ENCODE peak calls at places on chromosomes 13 and 19, in five cellular contexts. One of them, this sample, is unnamed.

GRCh38 chr13:100490692-100491091 is 97.9 kb downstream of the GGACT start:
- DNase-seq in astrocyte: peak; percentile 25
- DNase-seq in K562: no peak
- DNase-seq in GM23248: no peak
- DNase-seq in neural progenitor cell: peak; percentile 43
- DNase-seq in this sample: no peak

GRCh38 chr19:1239796-1240737 is 1.5 kb upstream of the ATP5F1D start:
- DNase-seq in neural progenitor cell: peak; percentile 97
- DNase-seq in GM23248: peak; percentile 97
- DNase-seq in astrocyte: peak; percentile 76
- DNase-seq in K562: peak; percentile 93
- DNase-seq in this sample: peak; percentile 98

GRCh38 chr19:30135358-30135757 is 193.3 kb downstream of the URI1 start:
- DNase-seq in K562: no peak
- DNase-seq in neural progenitor cell: no peak
- DNase-seq in GM23248: no peak
- DNase-seq in astrocyte: no peak
- DNase-seq in this sample: no peak

GRCh38 chr19:58572818-58573657 is at the start of gene MZF1:
- DNase-seq in astrocyte: peak; percentile 100
- DNase-seq in neural progenitor cell: peak; percentile 100
- DNase-seq in GM23248: peak; percentile 100
- DNase-seq in K562: peak; percentile 92
- DNase-seq in this sample: peak; percentile 98

GRCh38 chr13:43116242-43116641 is 92.9 kb downstream of the DNAJC15 start:
- DNase-seq in neural progenitor cell: no peak
- DNase-seq in GM23248: no peak
- DNase-seq in K562: no peak
- DNase-seq in astrocyte: no peak
- DNase-seq in this sample: peak; percentile 78

GRCh38 chr19:49896863-49897621 is at the start of gene IL4I1:
- DNase-seq in neural progenitor cell: no peak
- DNase-seq in astrocyte: peak; percentile 16
- DNase-seq in GM23248: peak; percentile 28
- DNase-seq in K562: no peak
- DNase-seq in this sample: no peak

GRCh38 chr13:50613356-50613831 is 230.1 kb downstream of the DLEU7 start:
- DNase-seq in neural progenitor cell: no peak
- DNase-seq in astrocyte: peak; percentile 26
- DNase-seq in GM23248: peak; percentile 31
- DNase-seq in K562: peak; percentile 66
- DNase-seq in this sample: no peak

GRCh38 chr19:1748703-1749341 is 4.5 kb upstream of the ONECUT3 start:
- DNase-seq in GM23248: no peak
- DNase-seq in K562: no peak
- DNase-seq in astrocyte: no peak
- DNase-seq in neural progenitor cell: no peak
- DNase-seq in this sample: no peak

GRCh38 chr13:38577048-38577447 is 109.8 kb upstream of the FREM2 start:
- DNase-seq in GM23248: peak; percentile 14
- DNase-seq in astrocyte: no peak
- DNase-seq in K562: no peak
- DNase-seq in neural progenitor cell: peak; percentile 32
- DNase-seq in this sample: no peak

GRCh38 chr13:103238441-103238840 is 172.2 kb upstream of the SLC10A2 start:
- DNase-seq in neural progenitor cell: no peak
- DNase-seq in astrocyte: no peak
- DNase-seq in GM23248: no peak
- DNase-seq in K562: no peak
- DNase-seq in this sample: no peak

GRCh38 chr19:29785360-29785759 is 26.4 kb upstream of the CCNE1 start:
- DNase-seq in neural progenitor cell: no peak
- DNase-seq in K562: no peak
- DNase-seq in astrocyte: no peak
- DNase-seq in GM23248: no peak
- DNase-seq in this sample: no peak

GRCh38 chr19:10353793-10354391 is 14.5 kb upstream of the ICAM3 start:
- DNase-seq in neural progenitor cell: peak; percentile 95
- DNase-seq in astrocyte: no peak
- DNase-seq in K562: peak; percentile 89
- DNase-seq in GM23248: peak; percentile 45
- DNase-seq in this sample: peak; percentile 83

GRCh38 chr13:36377822-36378480 is 31.8 kb upstream of the SPART start:
- DNase-seq in neural progenitor cell: no peak
- DNase-seq in astrocyte: peak; percentile 76
- DNase-seq in K562: no peak
- DNase-seq in GM23248: peak; percentile 30
- DNase-seq in this sample: no peak

GRCh38 chr13:49374585-49375290 is 69.1 kb downstream of the CAB39L start:
- DNase-seq in neural progenitor cell: no peak
- DNase-seq in GM23248: peak; percentile 88
- DNase-seq in K562: peak; percentile 7
- DNase-seq in astrocyte: peak; percentile 87
- DNase-seq in this sample: no peak

GRCh38 chr19:799076-799881 is 2.0 kb downstream of the PTBP1 start:
- DNase-seq in K562: peak; percentile 11
- DNase-seq in neural progenitor cell: peak; percentile 79
- DNase-seq in GM23248: peak; percentile 70
- DNase-seq in astrocyte: peak; percentile 51
- DNase-seq in this sample: no peak

GRCh38 chr13:105774739-105775460 is 760.6 kb downstream of the EFNB2 start:
- DNase-seq in astrocyte: peak; percentile 93
- DNase-seq in neural progenitor cell: peak; percentile 31
- DNase-seq in GM23248: no peak
- DNase-seq in K562: no peak
- DNase-seq in this sample: no peak

DNA sequence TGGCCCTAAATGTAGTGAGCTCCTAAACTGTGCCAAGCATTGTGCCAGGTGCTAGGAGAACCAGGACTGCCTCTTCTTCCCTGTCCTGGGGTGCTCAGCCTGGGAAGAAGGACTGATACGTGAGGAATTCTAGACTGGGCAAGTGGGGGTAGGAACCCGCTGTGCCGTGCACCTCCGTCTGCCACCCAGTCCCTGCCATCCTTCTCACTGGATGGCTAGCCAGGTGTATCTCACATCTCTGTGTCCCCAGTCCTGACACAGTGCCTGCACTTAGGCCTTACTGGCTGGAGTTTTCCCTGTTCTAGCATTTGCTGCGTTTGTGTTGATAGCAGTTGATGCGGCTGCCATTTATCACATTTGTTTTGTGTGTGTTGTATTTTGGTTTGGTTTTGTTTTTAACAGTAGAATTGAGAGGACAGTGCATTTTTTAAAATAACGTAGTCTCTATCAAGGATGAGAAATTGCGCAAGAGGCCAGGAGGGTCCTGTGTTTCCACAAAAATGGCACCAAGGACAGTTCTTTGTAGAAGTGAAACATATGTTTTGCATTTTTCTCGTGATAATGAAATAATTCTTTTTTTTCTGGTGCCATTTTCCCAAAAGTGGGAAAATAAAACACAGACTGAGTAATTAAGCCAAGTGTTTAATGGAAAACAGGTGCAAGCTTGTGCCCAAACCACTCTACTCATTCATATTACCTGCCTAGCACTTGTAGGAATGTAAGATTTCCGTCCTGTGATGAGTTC is 4.7 kb upstream of the GPR183 start:
- DNase-seq in neural progenitor cell: no peak
- DNase-seq in K562: no peak
- DNase-seq in GM23248: peak; percentile 67
- DNase-seq in astrocyte: no peak
- DNase-seq in this sample: no peak
- H3K4me2 ChIP-seq in neural progenitor cell: no peak overlapping the region
- H3K4me2 ChIP-seq in K562: no peak overlapping the region
- H3K4me2 ChIP-seq in GM23248: peak overlapping the region; percentile 56
- H3K4me2 ChIP-seq in astrocyte: no peak overlapping the region
- H3K4me2 ChIP-seq in this sample: no peak overlapping the region

GRCh38 chr13:83829800-83830199 is 52.5 kb downstream of the SLITRK1 start:
- DNase-seq in neural progenitor cell: no peak
- DNase-seq in K562: no peak
- DNase-seq in GM23248: no peak
- DNase-seq in astrocyte: no peak
- DNase-seq in this sample: no peak

GRCh38 chr13:83827338-83827737 is 54.9 kb downstream of the SLITRK1 start:
- DNase-seq in GM23248: no peak
- DNase-seq in neural progenitor cell: no peak
- DNase-seq in K562: no peak
- DNase-seq in astrocyte: no peak
- DNase-seq in this sample: no peak

GRCh38 chr13:83824561-83824960 is 57.7 kb downstream of the SLITRK1 start:
- DNase-seq in K562: no peak
- DNase-seq in GM23248: no peak
- DNase-seq in astrocyte: no peak
- DNase-seq in neural progenitor cell: no peak
- DNase-seq in this sample: no peak

GRCh38 chr13:83824120-83824519 is 58.2 kb downstream of the SLITRK1 start:
- DNase-seq in neural progenitor cell: no peak
- DNase-seq in K562: no peak
- DNase-seq in GM23248: no peak
- DNase-seq in astrocyte: no peak
- DNase-seq in this sample: no peak

DNA sequence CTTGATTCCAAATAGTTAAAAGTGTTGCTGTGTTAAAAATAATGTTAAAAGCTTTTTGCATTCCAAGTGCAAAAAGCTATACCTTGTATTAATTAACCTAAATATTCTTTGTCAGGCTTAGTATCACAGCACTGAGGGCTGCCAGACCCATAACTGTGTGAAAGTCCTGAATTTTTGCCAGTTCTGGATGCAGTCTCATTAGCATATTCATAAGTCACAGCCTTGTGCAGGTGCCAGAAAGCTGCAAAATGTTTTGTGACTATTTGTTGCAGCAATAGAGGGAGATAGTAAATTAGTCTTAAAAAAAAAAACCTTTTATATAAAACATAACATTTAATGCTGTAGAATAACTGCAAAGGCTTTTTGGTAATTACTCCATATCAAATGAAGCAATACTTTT is 56.6 kb downstream of the SLITRK1 start:
- DNase-seq in neural progenitor cell: no peak
- DNase-seq in astrocyte: peak; percentile 12
- DNase-seq in GM23248: no peak
- DNase-seq in K562: no peak
- DNase-seq in this sample: no peak
- H2AFZ ChIP-seq in neural progenitor cell: no peak overlapping the region
- H2AFZ ChIP-seq in astrocyte: no peak overlapping the region
- H2AFZ ChIP-seq in GM23248: no peak overlapping the region
- H2AFZ ChIP-seq in K562: no peak overlapping the region
- H2AFZ ChIP-seq in this sample: no peak overlapping the region

GRCh38 chr19:55253842-55254624 is 4.8 kb downstream of the PPP6R1 start:
- DNase-seq in K562: no peak
- DNase-seq in astrocyte: no peak
- DNase-seq in neural progenitor cell: no peak
- DNase-seq in GM23248: no peak
- DNase-seq in this sample: peak; percentile 97

GRCh38 chr19:55254625-55254977 is 4.2 kb downstream of the PPP6R1 start:
- DNase-seq in GM23248: no peak
- DNase-seq in astrocyte: no peak
- DNase-seq in K562: no peak
- DNase-seq in neural progenitor cell: no peak
- DNase-seq in this sample: peak; percentile 67

GRCh38 chr19:55253264-55253663 is 5.6 kb downstream of the PPP6R1 start:
- DNase-seq in GM23248: no peak
- DNase-seq in neural progenitor cell: no peak
- DNase-seq in K562: no peak
- DNase-seq in astrocyte: no peak
- DNase-seq in this sample: no peak

GRCh38 chr19:55251296-55252081 is 7.3 kb downstream of the PPP6R1 start:
- DNase-seq in K562: no peak
- DNase-seq in astrocyte: peak; percentile 55
- DNase-seq in GM23248: peak; percentile 12
- DNase-seq in neural progenitor cell: no peak
- DNase-seq in this sample: peak; percentile 57

GRCh38 chr19:55252760-55253159 is 6.1 kb downstream of the PPP6R1 start:
- DNase-seq in K562: no peak
- DNase-seq in astrocyte: no peak
- DNase-seq in neural progenitor cell: no peak
- DNase-seq in GM23248: no peak
- DNase-seq in this sample: no peak
- H3K4me1 ChIP-seq in K562: peaks cover 30% of the 10 kb centered on the region
- H3K4me1 ChIP-seq in astrocyte: peaks cover 38% of the 10 kb centered on the region
- H3K4me1 ChIP-seq in neural progenitor cell: peaks cover 12% of the 10 kb centered on the region
- H3K4me1 ChIP-seq in GM23248: peaks cover 19% of the 10 kb centered on the region
- H3K4me1 ChIP-seq in this sample: peaks cover 60% of the 10 kb centered on the region

GRCh38 chr19:51903192-51903591 is 1.6 kb downstream of the ZNF649 start:
- DNase-seq in neural progenitor cell: no peak
- DNase-seq in GM23248: no peak
- DNase-seq in K562: no peak
- DNase-seq in astrocyte: no peak
- DNase-seq in this sample: no peak
- H3K4me2 ChIP-seq in neural progenitor cell: peak overlapping the region; percentile 98
- H3K4me2 ChIP-seq in GM23248: peak overlapping the region; percentile 90
- H3K4me2 ChIP-seq in K562: peak overlapping the region; percentile 0
- H3K4me2 ChIP-seq in astrocyte: peak overlapping the region; percentile 98
- H3K4me2 ChIP-seq in this sample: no peak overlapping the region